ENCODE peak calls at places on chromosomes 7 and 10, in nine cellular contexts. W, O, F, L, P, S, H, J and V are unnamed samples.

GRCh38 chr7:138645284-138645683 is 55.9 kb downstream of the SVOPL start:
- DNase-seq in W (no peak), O (no peak), F (no peak), L (no peak), P (peak; percentile 17), S (peak; percentile 30), H (no peak), J (no peak), V (no peak)

GRCh38 chr10:83553366-83553765 is 585.9 kb upstream of the GHITM start:
- DNase-seq in W (no peak), O (no peak), F (no peak), L (no peak), P (no peak), S (no peak), H (no peak), J (no peak), V (no peak)

GRCh38 chr7:94834359-94834758 is 73.0 kb upstream of the PPP1R9A start:
- DNase-seq in W (no peak), O (no peak), F (no peak), L (no peak), P (no peak), S (no peak), H (no peak), J (no peak), V (no peak)

GRCh38 chr7:152354061-152354460 is 81.7 kb downstream of the KMT2C start:
- DNase-seq in W (no peak), O (peak; percentile 45), F (no peak), L (no peak), P (no peak), S (no peak), H (peak; percentile 49), J (no peak), V (no peak)

GRCh38 chr7:81618400-81619014 is 151.3 kb downstream of the HGF start:
- DNase-seq in W (no peak), O (peak; percentile 93), F (no peak), L (no peak), P (peak; percentile 27), S (no peak), H (peak; percentile 92), J (peak; percentile 71), V (peak; percentile 97)

GRCh38 chr10:69407621-69408301 is 9.0 kb downstream of the TACR2 start:
- DNase-seq in W (no peak), O (no peak), F (peak; percentile 44), L (no peak), P (peak; percentile 58), S (peak; percentile 57), H (no peak), J (no peak), V (no peak)

GRCh38 chr10:86688398-86688921 is 20.1 kb downstream of the LDB3 start:
- DNase-seq in W (peak; percentile 85), O (peak; percentile 83), F (peak; percentile 55), L (peak; percentile 50), P (peak; percentile 63), S (peak; percentile 79), H (peak; percentile 74), J (peak; percentile 53), V (peak; percentile 72)

GRCh38 chr10:122565766-122566206 is 5.2 kb downstream of the DMBT1 start:
- DNase-seq in W (peak; percentile 88), O (peak; percentile 92), F (peak; percentile 84), L (peak; percentile 86), P (peak; percentile 61), S (peak; percentile 83), H (peak; percentile 89), J (peak; percentile 83), V (peak; percentile 90)

GRCh38 chr7:135245226-135245625 is 11.6 kb downstream of the STRA8 start:
- DNase-seq in W (no peak), O (no peak), F (no peak), L (no peak), P (no peak), S (no peak), H (no peak), J (no peak), V (no peak)

GRCh38 chr7:135248546-135248945 is 14.9 kb downstream of the STRA8 start:
- DNase-seq in W (no peak), O (no peak), F (no peak), L (no peak), P (no peak), S (no peak), H (no peak), J (no peak), V (peak; percentile 5)

GRCh38 chr7:135247746-135248471 is 14.3 kb downstream of the STRA8 start:
- DNase-seq in W (no peak), O (no peak), F (no peak), L (no peak), P (no peak), S (no peak), H (no peak), J (no peak), V (no peak)

GRCh38 chr7:135249901-135250300 is 16.3 kb downstream of the STRA8 start:
- DNase-seq in W (peak; percentile 21), O (no peak), F (no peak), L (no peak), P (no peak), S (no peak), H (no peak), J (no peak), V (no peak)

DNA sequence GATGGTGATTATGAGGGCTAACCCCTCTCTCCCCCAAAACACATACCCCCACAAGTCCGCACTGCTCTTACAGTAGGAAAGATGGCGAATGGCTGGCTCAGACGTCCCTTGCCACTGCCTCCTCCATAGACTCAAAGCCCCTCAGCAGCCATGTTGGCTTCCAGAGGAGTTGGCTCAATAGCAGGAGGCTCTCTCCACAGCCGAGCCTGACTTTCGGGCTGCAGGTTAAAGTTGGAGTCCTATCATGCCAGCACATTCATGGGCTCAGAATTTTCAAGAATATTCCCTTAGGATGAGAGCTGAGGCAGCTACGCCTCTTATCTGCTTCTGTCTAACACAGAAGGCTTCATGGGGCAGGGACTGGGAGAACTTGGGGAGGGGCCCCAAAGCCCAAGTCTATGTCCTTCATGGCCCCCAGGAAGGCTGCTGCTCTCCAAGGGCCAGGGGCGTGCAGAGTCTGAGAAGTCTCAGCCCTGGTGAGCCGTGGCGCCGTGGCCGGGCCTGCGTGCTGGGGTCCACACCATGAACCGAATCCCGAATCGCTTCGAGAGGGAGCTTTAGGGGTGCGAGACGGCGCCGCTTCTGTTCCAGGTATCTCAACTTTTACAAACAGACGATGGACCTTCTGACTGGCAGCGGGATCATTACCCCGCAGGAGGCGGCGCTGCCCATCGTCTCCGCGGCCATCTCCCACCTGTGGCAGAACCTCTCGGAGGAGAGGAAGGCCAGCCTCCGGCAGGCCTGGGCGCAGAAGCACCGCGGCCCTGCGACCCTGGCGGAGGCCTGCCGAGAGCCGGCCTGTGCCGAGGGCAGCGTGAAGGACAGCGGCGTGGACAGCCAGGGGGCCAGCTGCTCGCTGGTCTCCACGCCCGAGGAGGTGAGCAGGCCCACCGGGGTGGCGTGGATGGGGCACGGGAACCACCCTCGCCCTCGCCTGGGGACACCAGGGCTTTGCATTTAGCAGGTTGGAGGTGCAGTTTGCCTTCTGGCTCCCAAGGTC is 12.5 kb downstream of the STRA8 start:
- DNase-seq in W (peak; percentile 20), O (no peak), F (no peak), L (no peak), P (no peak), S (no peak), H (no peak), J (no peak), V (no peak)
- H3K4me3 ChIP-seq in W (no peak overlapping the region), O (no peak overlapping the region), F (no peak overlapping the region), L (no peak overlapping the region), P (no peak overlapping the region), S (no peak overlapping the region), H (no peak overlapping the region), J (no peak overlapping the region), V (no peak overlapping the region)

DNA sequence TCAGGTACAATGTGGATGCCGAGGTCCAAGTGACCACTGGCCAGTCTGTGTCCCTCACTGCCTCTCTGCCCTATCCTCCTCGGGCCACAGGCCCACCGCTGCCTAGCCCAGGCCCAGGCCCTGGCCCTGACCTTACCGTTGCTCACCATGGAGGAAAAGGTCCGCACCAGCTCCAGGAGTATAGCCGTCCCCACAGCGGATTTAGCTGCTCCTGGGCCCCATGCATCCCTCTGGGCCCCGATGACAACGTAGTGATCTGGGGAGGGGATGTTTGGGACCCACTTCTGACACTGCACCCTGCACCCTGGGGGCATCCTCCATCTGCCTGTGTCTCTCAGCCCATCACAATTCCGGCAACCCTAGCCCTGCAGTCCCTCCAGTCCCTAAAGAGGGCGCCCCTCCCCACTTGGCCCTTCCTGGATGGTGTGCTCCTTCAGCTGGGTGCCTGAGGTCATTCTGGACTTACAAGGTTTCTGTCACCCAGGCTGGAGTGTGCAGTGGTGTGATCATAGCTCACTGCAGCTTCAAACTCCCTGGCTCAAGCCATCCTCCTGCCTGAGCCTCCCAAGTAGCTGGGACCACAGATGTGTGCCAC is 12.1 kb downstream of the TFR2 start:
- DNase-seq in W (no peak), O (peak; percentile 23), F (no peak), L (no peak), P (peak; percentile 75), S (peak; percentile 77), H (no peak), J (no peak), V (peak; percentile 25)
- TF ChIP-seq CTCF in W (no peak), O (peak; percentile 43), F (no peak), L (no peak), P (peak; percentile 27), S (peak; percentile 68), H (peak; percentile 28), J (peak; percentile 44), V (peak; percentile 41)

GRCh38 chr7:130794619-130794922 is 60.6 kb upstream of the KLF14 start:
- DNase-seq in W (no peak), O (no peak), F (no peak), L (no peak), P (no peak), S (no peak), H (peak; percentile 40), J (no peak), V (no peak)

GRCh38 chr7:130791746-130792145 is 57.7 kb upstream of the KLF14 start:
- DNase-seq in W (no peak), O (no peak), F (no peak), L (no peak), P (no peak), S (no peak), H (no peak), J (no peak), V (no peak)

DNA sequence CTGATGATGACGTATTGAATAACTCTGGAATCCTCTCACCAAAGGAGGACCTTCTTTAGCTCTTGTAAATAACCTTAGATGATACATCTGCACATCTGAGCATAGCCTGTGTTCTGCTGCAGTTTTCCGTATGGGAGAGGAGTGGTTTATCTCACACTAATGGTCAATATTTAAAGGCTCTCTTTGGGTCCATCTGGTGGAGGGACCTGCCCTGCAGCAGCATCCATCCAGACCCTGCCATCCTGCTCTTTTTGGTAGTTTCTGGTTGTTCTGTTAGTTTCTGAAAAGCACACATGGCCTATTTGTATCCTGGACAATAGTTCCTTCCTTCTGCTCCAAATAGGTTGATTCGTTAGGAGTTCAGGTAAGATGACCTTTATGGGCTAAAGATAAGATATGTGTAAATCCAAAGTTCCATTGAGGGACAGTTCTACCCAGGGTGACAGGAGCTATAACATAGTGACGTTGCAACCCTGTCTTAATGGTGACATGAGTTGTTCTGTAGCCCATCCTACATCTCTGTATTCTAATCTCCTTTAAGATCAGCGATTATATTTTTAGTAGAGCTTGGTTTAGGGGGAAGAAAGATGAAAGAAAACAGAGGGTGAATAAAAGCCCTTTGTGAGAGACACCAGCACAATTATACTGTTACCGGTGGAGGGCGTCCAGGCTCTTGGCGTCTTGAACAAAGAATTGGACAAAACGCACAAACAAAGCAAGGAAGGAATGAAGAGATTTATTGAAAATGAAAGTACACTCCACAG is 60.0 kb upstream of the KLF14 start:
- DNase-seq in W (no peak), O (peak; percentile 19), F (peak; percentile 31), L (no peak), P (no peak), S (no peak), H (peak; percentile 51), J (peak; percentile 39), V (peak; percentile 46)
- H3K4me3 ChIP-seq in W (no peak overlapping the region), O (no peak overlapping the region), F (no peak overlapping the region), L (no peak overlapping the region), P (peak overlapping the region; percentile 22), S (no peak overlapping the region), H (peak overlapping the region; percentile 0), J (no peak overlapping the region), V (peak overlapping the region; percentile 5)

GRCh38 chr10:24885551-24885950 is 66.9 kb downstream of the PRTFDC1 start:
- DNase-seq in W (no peak), O (no peak), F (no peak), L (no peak), P (no peak), S (no peak), H (no peak), J (no peak), V (no peak)

GRCh38 chr10:24882047-24882698 is 70.2 kb downstream of the PRTFDC1 start:
- DNase-seq in W (no peak), O (peak; percentile 93), F (no peak), L (no peak), P (no peak), S (no peak), H (peak; percentile 73), J (peak; percentile 77), V (peak; percentile 71)

GRCh38 chr10:24886281-24886680 is 66.1 kb downstream of the PRTFDC1 start:
- DNase-seq in W (no peak), O (no peak), F (no peak), L (no peak), P (no peak), S (no peak), H (no peak), J (no peak), V (no peak)

GRCh38 chr10:24884316-24884715 is 68.1 kb downstream of the PRTFDC1 start:
- DNase-seq in W (no peak), O (no peak), F (no peak), L (no peak), P (no peak), S (no peak), H (peak; percentile 37), J (no peak), V (no peak)

DNA sequence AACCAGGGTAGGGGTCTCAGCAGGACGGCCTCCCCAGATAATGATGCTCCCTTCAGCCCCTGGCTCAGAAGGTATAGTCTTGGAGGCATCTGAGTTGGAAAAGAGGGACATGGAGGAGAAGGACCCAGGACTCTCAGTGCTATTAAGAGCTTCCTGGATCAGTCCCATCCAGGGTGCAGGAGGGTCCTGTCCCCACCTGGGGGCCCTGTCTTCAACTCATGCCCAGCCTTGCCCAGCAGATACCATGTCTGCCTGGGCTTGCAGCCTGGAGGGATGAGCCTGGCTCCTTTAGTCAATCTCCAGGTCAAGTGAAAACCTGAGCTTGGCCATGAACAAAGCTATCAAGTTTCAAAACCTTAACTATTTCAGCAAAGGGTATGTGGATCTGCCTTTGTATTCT is 67.6 kb downstream of the PRTFDC1 start:
- DNase-seq in W (no peak), O (no peak), F (no peak), L (no peak), P (no peak), S (no peak), H (no peak), J (no peak), V (no peak)
- TF ChIP-seq CTCF in W (no peak), O (no peak), F (no peak), L (no peak), P (no peak), S (no peak), H (no peak), J (no peak), V (no peak)